ENCODE peak calls at places on chromosomes 11 and 22, in ten cellular contexts. R is colonic mucosa; D is GM12878; C is IMR-90; O is body of pancreas; Y is upper lobe of right lung; G is heart left ventricle; L is CD4-positive, alpha-beta T cell; X is HCT116; P is neural progenitor cell. V is an unnamed sample. For H3K9me3, the result is how much of the 10 kb centered on the place peaks cover.

GRCh38 chr11:94933225-94934130 is 39.9 kb downstream of the CWC15 start:
- DNase-seq in R (no peak), D (no peak), C (peak), O (no peak), Y (no peak), G (peak), L (no peak), X (no peak), P (no peak), V (peak)

GRCh38 chr22:44620129-44620840 is 81.7 kb upstream of the PRR5 start:
- DNase-seq in R (peak), D (no peak), C (peak), O (peak), Y (no peak), G (peak), L (peak), X (no peak), P (peak), V (peak)

GRCh38 chr11:31757245-31757835 is 53.8 kb downstream of the PAX6 start:
- DNase-seq in R (no peak), D (no peak), C (no peak), O (no peak), Y (no peak), G (no peak), L (no peak), X (no peak), P (no peak), V (no peak)

GRCh38 chr11:29231991-29232390 is 784.8 kb downstream of the KCNA4 start:
- DNase-seq in R (no peak), D (no peak), C (peak), O (no peak), Y (no peak), G (no peak), L (no peak), X (no peak), P (no peak), V (no peak)

GRCh38 chr11:833114-833791 is 501 bp downstream of the CD151 start:
- DNase-seq in R (peak), D (no peak), C (no peak), O (peak), Y (peak), G (peak), L (no peak), X (no peak), P (peak), V (peak)

GRCh38 chr22:22009661-22010060 is 27.1 kb upstream of the TOP3B start:
- DNase-seq in R (no peak), D (no peak), C (peak), O (no peak), Y (no peak), G (no peak), L (no peak), X (no peak), P (no peak), V (no peak)

GRCh38 chr11:71425409-71425808 is 22.8 kb downstream of the DHCR7 start:
- DNase-seq in R (no peak), D (no peak), C (no peak), O (no peak), Y (peak), G (no peak), L (no peak), X (no peak), P (peak), V (no peak)

GRCh38 chr11:95065336-95065735 is 1.4 kb upstream of the SRSF8 start:
- DNase-seq in R (no peak), D (no peak), C (no peak), O (no peak), Y (no peak), G (no peak), L (no peak), X (no peak), P (no peak), V (no peak)

GRCh38 chr11:116703421-116703820 is 69.4 kb downstream of the BUD13 start:
- DNase-seq in R (no peak), D (no peak), C (no peak), O (no peak), Y (peak), G (no peak), L (no peak), X (no peak), P (peak), V (no peak)

GRCh38 chr11:11498195-11498594 is 123.6 kb downstream of the GALNT18 start:
- DNase-seq in R (no peak), D (no peak), C (no peak), O (no peak), Y (no peak), G (no peak), L (no peak), X (no peak), P (no peak), V (no peak)

GRCh38 chr11:129620705-129621104 is 194.9 kb upstream of the TMEM45B start:
- DNase-seq in R (no peak), D (no peak), C (no peak), O (no peak), Y (no peak), G (no peak), L (no peak), X (no peak), P (no peak), V (no peak)

GRCh38 chr22:36385491-36386350 is 2.0 kb downstream of the MYH9 start:
- DNase-seq in R (peak), D (no peak), C (no peak), O (peak), Y (peak), G (no peak), L (no peak), X (no peak), P (peak), V (peak)

GRCh38 chr22:50587407-50587806 is 4.8 kb upstream of the CHKB start:
- DNase-seq in R (no peak), D (no peak), C (no peak), O (no peak), Y (peak), G (no peak), L (no peak), X (no peak), P (no peak), V (no peak)

GRCh38 chr22:46638601-46639431 is 18.6 kb downstream of the GRAMD4 start:
- DNase-seq in R (no peak), D (no peak), C (peak), O (peak), Y (peak), G (no peak), L (no peak), X (no peak), P (no peak), V (no peak)

GRCh38 chr11:128884054-128884453 is 7.1 kb upstream of the KCNJ5 start:
- DNase-seq in R (no peak), D (no peak), C (no peak), O (no peak), Y (no peak), G (no peak), L (no peak), X (no peak), P (no peak), V (no peak)

GRCh38 chr22:46066691-46067090 is 83.6 kb upstream of the PPARA start:
- DNase-seq in R (peak), D (no peak), C (no peak), O (peak), Y (peak), G (no peak), L (no peak), X (no peak), P (no peak), V (peak)

GRCh38 chr11:109480251-109480650 is 58.3 kb downstream of the C11orf87 start:
- DNase-seq in R (no peak), D (no peak), C (no peak), O (no peak), Y (no peak), G (no peak), L (no peak), X (no peak), P (peak), V (no peak)

GRCh38 chr11:100824041-100824440 is 137.0 kb downstream of the ARHGAP42 start:
- DNase-seq in R (no peak), D (no peak), C (no peak), O (no peak), Y (no peak), G (no peak), L (no peak), X (no peak), P (no peak), V (no peak)

GRCh38 chr22:28229566-28230483 is 310.8 kb upstream of the PITPNB start:
- DNase-seq in R (no peak), D (no peak), C (peak), O (no peak), Y (no peak), G (no peak), L (no peak), X (no peak), P (no peak), V (no peak)

GRCh38 chr11:85756401-85757200 is 54.3 kb downstream of the SYTL2 start:
- DNase-seq in R (peak), D (no peak), C (no peak), O (no peak), Y (no peak), G (no peak), L (no peak), X (no peak), P (no peak), V (no peak)

GRCh38 chr11:45652781-45653180 is 12.6 kb downstream of the CHST1 start:
- DNase-seq in R (peak), D (no peak), C (peak), O (no peak), Y (peak), G (no peak), L (no peak), X (no peak), P (peak), V (no peak)

GRCh38 chr22:46525681-46526483 is 11.5 kb downstream of the CELSR1 start:
- DNase-seq in R (no peak), D (no peak), C (no peak), O (no peak), Y (no peak), G (no peak), L (no peak), X (no peak), P (no peak), V (no peak)

GRCh38 chr11:125591659-125592304 is 870 bp upstream of the STT3A start:
- DNase-seq in R (peak), D (no peak), C (peak), O (peak), Y (peak), G (peak), L (no peak), X (no peak), P (peak), V (peak)

GRCh38 chr11:73818838-73819237 is 31.2 kb downstream of the MRPL48 start:
- DNase-seq in R (no peak), D (no peak), C (peak), O (no peak), Y (no peak), G (no peak), L (no peak), X (no peak), P (peak), V (no peak)

GRCh38 chr11:107549253-107549953 is 16.1 kb downstream of the ALKBH8 start:
- DNase-seq in R (peak), D (no peak), C (peak), O (peak), Y (no peak), G (no peak), L (no peak), X (no peak), P (peak), V (no peak)

GRCh38 chr11:110362916-110363574 is 66.6 kb upstream of the RDX start:
- DNase-seq in R (no peak), D (no peak), C (no peak), O (peak), Y (no peak), G (peak), L (no peak), X (peak), P (peak), V (no peak)

GRCh38 chr22:38937541-38937940 is 19.9 kb upstream of the APOBEC3A start:
- DNase-seq in R (no peak), D (no peak), C (no peak), O (no peak), Y (peak), G (no peak), L (no peak), X (no peak), P (no peak), V (no peak)

GRCh38 chr11:114200785-114201184 is 95.4 kb upstream of the NNMT start:
- DNase-seq in R (no peak), D (no peak), C (no peak), O (no peak), Y (no peak), G (no peak), L (no peak), X (no peak), P (no peak), V (no peak)

GRCh38 chr11:96246718-96247540 is 96.1 kb downstream of the MAML2 start:
- DNase-seq in R (no peak), D (no peak), C (peak), O (no peak), Y (no peak), G (no peak), L (no peak), X (peak), P (no peak), V (no peak)

GRCh38 chr11:133265536-133265935 is 266.8 kb downstream of the OPCML start:
- DNase-seq in R (no peak), D (no peak), C (no peak), O (no peak), Y (no peak), G (no peak), L (no peak), X (no peak), P (no peak), V (no peak)

GRCh38 chr11:75562836-75563484 is 907 bp downstream of the SERPINH1 start:
- DNase-seq in R (no peak), D (no peak), C (peak), O (no peak), Y (no peak), G (peak), L (no peak), X (no peak), P (peak), V (peak)

GRCh38 chr11:75565221-75565814 is 3.3 kb downstream of the SERPINH1 start:
- DNase-seq in R (no peak), D (no peak), C (peak), O (peak), Y (no peak), G (peak), L (no peak), X (no peak), P (no peak), V (peak)

GRCh38 chr11:75563501-75563977 is 1.5 kb downstream of the SERPINH1 start:
- DNase-seq in R (no peak), D (no peak), C (no peak), O (no peak), Y (no peak), G (no peak), L (no peak), X (no peak), P (no peak), V (no peak)

GRCh38 chr11:75562048-75562835 is at the start of gene SERPINH1:
- DNase-seq in R (peak), D (peak), C (peak), O (peak), Y (peak), G (peak), L (peak), X (peak), P (peak), V (peak)

GRCh38 chr11:75563978-75564552 is 2.0 kb downstream of the SERPINH1 start:
- DNase-seq in R (no peak), D (no peak), C (peak), O (peak), Y (peak), G (peak), L (no peak), X (no peak), P (peak), V (peak)
- TF ChIP-seq CTCF in R (no peak), D (no peak), C (peak), O (no peak), Y (peak), G (peak), L (no peak), X (no peak), P (peak), V (peak)

DNA sequence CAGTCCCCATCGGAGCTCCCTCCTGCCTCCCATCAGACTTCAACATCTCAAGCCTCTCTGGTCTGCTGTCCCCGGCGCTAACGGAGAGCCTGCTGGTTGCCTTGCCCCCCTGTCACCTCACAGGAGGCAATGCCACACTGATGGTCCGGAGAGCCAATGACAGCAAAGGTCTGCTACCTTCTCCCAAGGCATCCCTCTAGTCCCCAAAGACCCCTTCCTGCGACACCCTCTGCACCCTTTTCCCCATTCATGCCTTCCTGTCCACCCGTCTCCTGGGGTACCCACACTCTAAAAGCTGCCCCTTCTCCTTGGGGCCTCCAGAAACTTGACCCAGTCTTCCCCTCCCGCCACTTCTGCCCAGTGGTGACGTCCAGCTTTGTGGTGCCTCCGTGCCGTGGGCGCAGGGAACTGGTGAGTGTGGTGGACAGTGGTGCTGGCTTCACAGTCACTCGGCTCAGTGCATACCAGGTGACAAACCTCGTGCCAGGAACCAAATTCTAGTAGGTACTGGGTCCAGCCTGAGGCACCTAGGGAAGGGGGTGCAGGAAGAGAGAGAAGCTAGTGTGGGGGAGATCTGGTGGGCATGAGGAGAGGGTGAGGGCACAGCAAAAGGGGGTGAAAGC is 860 bp downstream of the UPK2 start:
- DNase-seq in R (no peak), D (no peak), C (no peak), O (no peak), Y (no peak), G (no peak), L (no peak), X (no peak), P (no peak), V (no peak)
- H3K9me3 ChIP-seq in R (under half), D (under half), C (under half), O (under half), Y (under half), G (under half), L (under half), X (under half), P (under half), V (under half)

GRCh38 chr11:8766043-8766992 is 83.7 kb downstream of the RPL27A start:
- DNase-seq in R (no peak), D (no peak), C (peak), O (no peak), Y (no peak), G (no peak), L (no peak), X (no peak), P (peak), V (peak)

GRCh38 chr11:8766993-8767374 is 84.4 kb downstream of the RPL27A start:
- DNase-seq in R (no peak), D (no peak), C (no peak), O (no peak), Y (no peak), G (no peak), L (no peak), X (no peak), P (no peak), V (no peak)

GRCh38 chr11:8767466-8768142 is 85.0 kb downstream of the RPL27A start:
- DNase-seq in R (no peak), D (no peak), C (no peak), O (no peak), Y (no peak), G (no peak), L (no peak), X (no peak), P (no peak), V (no peak)

GRCh38 chr11:8765294-8765693 is 82.7 kb downstream of the RPL27A start:
- DNase-seq in R (no peak), D (no peak), C (peak), O (no peak), Y (no peak), G (no peak), L (no peak), X (no peak), P (no peak), V (no peak)

DNA sequence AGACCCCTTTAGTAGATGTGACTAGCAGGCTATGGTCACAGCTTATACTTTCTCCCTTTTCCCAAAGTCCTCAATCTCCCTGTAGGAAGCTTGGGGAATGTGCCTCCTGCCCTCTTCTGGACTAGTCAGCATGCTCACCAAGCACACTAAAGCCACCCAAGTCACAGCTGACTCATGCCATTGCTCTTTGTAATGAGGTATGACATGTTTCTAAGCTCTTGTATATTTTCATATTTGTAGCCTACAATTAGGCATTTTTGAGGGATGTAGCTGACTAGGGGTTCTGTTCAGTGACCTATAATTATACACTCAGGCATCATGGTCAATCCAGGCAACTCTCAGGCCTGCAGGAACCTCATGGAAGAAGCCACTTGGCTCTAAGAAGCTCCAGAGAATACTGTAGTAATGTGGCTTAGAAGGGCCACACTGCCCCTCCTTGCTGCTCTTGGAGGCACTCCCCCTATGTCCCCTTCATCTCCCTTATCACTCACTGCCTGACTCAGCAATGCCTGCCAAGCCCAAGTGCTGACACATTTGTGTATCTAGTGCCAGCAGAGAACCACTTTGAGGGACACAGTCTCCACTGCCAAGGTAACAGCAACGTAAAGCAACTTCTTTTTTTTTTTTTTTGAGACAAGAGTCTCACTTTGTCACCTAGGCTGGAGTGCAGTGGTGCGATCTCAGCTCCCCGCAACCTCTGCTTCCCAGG is 86.2 kb downstream of the RPL27A start:
- DNase-seq in R (no peak), D (no peak), C (peak), O (peak), Y (no peak), G (peak), L (no peak), X (peak), P (no peak), V (no peak)
- TF ChIP-seq CTCF in R (no peak), D (no peak), C (peak), O (peak), Y (peak), G (peak), L (no peak), X (peak), P (no peak), V (peak)

DNA sequence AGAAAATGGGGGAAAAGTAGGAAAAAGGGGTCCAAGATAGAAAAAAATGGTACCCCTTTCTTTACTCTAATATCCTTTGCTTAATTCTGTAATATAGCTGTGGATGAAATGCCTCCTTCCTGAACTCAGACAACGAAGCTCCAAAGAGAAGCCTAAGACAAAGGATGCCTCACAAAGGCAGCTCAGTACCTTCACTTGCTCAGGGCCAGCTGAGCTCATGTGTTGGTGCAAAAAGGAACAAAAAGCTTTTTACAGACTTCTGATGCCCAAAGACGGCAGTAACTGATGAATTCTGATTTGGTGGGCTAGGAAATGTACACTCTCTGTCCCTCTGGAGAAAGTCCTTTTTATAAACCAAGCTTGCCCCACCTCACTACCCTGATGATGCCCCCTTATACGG is 77.5 kb downstream of the DENND5A start:
- DNase-seq in R (no peak), D (no peak), C (no peak), O (no peak), Y (no peak), G (no peak), L (no peak), X (no peak), P (peak), V (no peak)
- H3K9me3 ChIP-seq in R (under half), D (under half), C (under half), O (under half), Y (under half), G (under half), L (under half), X (under half), P (under half), V (under half)